ENCODE peak calls at places on chromosomes 2 and 18, in four cellular contexts. Y, N, C and D are unnamed samples. For H3K36me3, the result is how much of the 10 kb centered on the place peaks cover.

GRCh38 chr2:55838653-55839052 is 84.9 kb downstream of the EFEMP1 start:
- DNase-seq in C (no peak), N (no peak), Y (no peak), D (peak)

GRCh38 chr2:238021327-238021726 is 39.5 kb upstream of the SCLY start:
- DNase-seq in Y (no peak), N (no peak), C (no peak), D (peak)

GRCh38 chr2:136117391-136117841 is 533 bp downstream of the CXCR4 start:
- DNase-seq in N (no peak), Y (peak), C (peak), D (peak)

GRCh38 chr2:45178359-45178758 is 169.1 kb upstream of the SIX2 start:
- DNase-seq in Y (no peak), C (no peak), N (no peak), D (peak)

GRCh38 chr2:29966256-29966655 is 44.9 kb upstream of the ALK start:
- DNase-seq in C (no peak), Y (no peak), N (no peak), D (peak)

GRCh38 chr2:1728821-1729220 is 15.5 kb downstream of the PXDN start:
- DNase-seq in N (no peak), C (peak), Y (peak), D (no peak)

GRCh38 chr2:112754562-112754961 is 9.8 kb downstream of the CKAP2L start:
- DNase-seq in Y (no peak), C (no peak), N (no peak), D (no peak)

GRCh38 chr2:65788556-65788955 is 356.2 kb upstream of the SPRED2 start:
- DNase-seq in Y (no peak), C (no peak), N (no peak), D (no peak)

GRCh38 chr2:239561448-239562001 is 160.7 kb upstream of the HDAC4 start:
- DNase-seq in C (peak), N (no peak), Y (no peak), D (no peak)

GRCh38 chr2:166651080-166651675 is 157.1 kb upstream of the SCN7A start:
- DNase-seq in Y (no peak), N (no peak), C (peak), D (no peak)

GRCh38 chr18:29664278-29665021 is 1378.1 kb downstream of the DSC3 start:
- DNase-seq in N (no peak), Y (no peak), C (no peak), D (peak)

GRCh38 chr2:95319481-95320343 is 22.6 kb downstream of the KCNIP3 start:
- DNase-seq in Y (no peak), N (no peak), C (no peak), D (no peak)

GRCh38 chr18:33051397-33051796 is 278.6 kb upstream of the KLHL14 start:
- DNase-seq in Y (no peak), C (peak), N (no peak), D (peak)

GRCh38 chr2:179020156-179020750 is 29.7 kb downstream of the CCDC141 start:
- DNase-seq in N (peak), Y (peak), C (no peak), D (peak)

GRCh38 chr2:154375625-154376020 is 322.9 kb upstream of the KCNJ3 start:
- DNase-seq in C (peak), N (peak), Y (peak), D (peak)

GRCh38 chr2:210660-211059 is 53.2 kb downstream of the SH3YL1 start:
- DNase-seq in C (no peak), N (no peak), Y (no peak), D (peak)

GRCh38 chr2:207143474-207144190 is 22.1 kb downstream of the KLF7 start:
- DNase-seq in Y (peak), N (no peak), C (peak), D (no peak)

GRCh38 chr2:96321230-96322103 is 3.6 kb upstream of the ITPRIPL1 start:
- DNase-seq in C (no peak), Y (peak), N (no peak), D (peak)

GRCh38 chr2:241617431-241618154 is 19.4 kb downstream of the THAP4 start:
- DNase-seq in Y (peak), N (no peak), C (no peak), D (no peak)

GRCh38 chr2:241619602-241620418 is 17.1 kb downstream of the THAP4 start:
- DNase-seq in Y (no peak), N (no peak), C (no peak), D (no peak)

GRCh38 chr2:241618836-241619235 is 18.1 kb downstream of the THAP4 start:
- DNase-seq in N (no peak), Y (no peak), C (no peak), D (no peak)

GRCh38 chr2:241616168-241617125 is 20.5 kb downstream of the THAP4 start:
- DNase-seq in N (no peak), Y (peak), C (no peak), D (no peak)

DNA sequence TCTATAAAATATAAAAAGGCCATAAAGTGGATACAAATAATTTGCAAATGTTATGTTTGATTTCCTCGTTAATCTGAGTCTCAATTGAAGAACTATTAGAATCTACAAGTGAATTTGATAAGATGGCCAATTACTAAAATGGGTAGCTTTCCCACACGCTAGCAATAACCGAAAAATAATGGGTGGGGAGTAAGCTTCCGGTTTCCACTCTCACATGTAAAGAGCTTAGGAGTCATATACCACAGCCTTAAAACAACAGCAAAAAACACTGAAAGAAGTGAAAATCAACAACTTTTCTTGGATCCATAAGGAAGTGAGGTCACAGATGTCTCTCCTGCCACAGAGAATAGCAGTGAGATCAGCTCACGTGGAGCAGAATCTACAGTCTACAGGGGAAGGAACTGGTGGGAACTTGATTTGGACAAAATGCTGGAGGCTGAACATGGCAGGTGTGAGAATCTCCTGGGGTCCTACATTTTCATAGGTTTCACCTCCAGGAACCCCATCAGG is 18.6 kb downstream of the THAP4 start:
- DNase-seq in Y (no peak), C (no peak), N (no peak), D (no peak)
- H3K36me3 ChIP-seq in Y (under half), C (under half), N (under half), D (under half)

GRCh38 chr2:120221616-120222015 is 1.6 kb downstream of the TMEM185B start:
- DNase-seq in N (no peak), Y (no peak), C (no peak), D (no peak)

GRCh38 chr2:120219766-120220165 is 3.4 kb downstream of the TMEM185B start:
- DNase-seq in Y (no peak), N (no peak), C (no peak), D (no peak)

GRCh38 chr2:120222186-120223033 is 790 bp downstream of the TMEM185B start:
- DNase-seq in N (no peak), C (no peak), Y (no peak), D (no peak)

GRCh38 chr2:120219291-120219690 is 3.9 kb downstream of the TMEM185B start:
- DNase-seq in C (no peak), N (no peak), Y (no peak), D (no peak)

GRCh38 chr2:120220756-120221155 is 2.4 kb downstream of the TMEM185B start:
- DNase-seq in N (no peak), Y (no peak), C (no peak), D (no peak)
- H3K4me2 ChIP-seq in N (no peak), Y (no peak), C (peak), D (no peak)

DNA sequence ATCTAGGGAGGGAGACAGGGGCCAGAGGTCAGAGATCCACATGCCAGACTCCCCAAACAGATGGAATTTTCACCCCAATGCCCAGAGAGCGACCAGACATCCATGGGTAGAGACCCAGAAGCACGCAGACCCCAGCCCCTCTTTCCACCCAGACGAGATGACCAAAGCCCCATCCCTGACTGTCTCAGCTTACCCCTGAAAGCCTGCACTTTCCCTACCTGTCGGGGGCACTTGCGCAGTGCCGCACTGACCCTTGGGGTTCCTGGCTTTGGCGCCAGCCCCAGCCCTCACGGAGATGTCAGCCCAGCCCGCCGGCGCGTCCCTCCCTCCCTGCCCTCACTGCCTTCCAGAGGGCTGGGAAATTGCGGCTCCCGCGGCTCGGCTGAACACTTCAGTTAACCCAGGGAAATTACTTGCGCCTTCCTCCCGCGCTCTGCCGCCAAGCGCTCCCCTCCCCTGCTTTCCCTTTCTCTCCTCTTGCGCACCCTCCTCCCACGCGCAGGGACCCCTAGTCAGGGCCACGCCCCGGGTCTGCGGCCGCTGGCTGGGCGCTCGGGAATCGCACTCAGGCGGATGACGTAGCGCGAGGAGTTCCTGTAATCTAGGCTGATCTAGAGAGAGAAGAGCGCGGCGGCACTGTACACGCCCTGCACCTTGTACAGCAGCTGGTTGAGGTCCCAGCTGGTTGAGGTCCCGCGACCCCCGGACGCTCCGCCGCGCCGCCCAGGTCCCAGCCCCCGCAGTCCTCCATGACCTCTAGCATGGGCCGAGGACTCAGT is 12.0 kb downstream of the ALPG start:
- DNase-seq in N (no peak), Y (peak), C (peak), D (peak)
- TF ChIP-seq EZH2 in N (no peak), Y (no peak), C (peak), D (no peak)

GRCh38 chr2:241330616-241330981 is 14.9 kb downstream of the SEPTIN2 start:
- DNase-seq in C (no peak), N (no peak), Y (no peak), D (no peak)
- H3K36me3 ChIP-seq in C (under half), N (under half), Y (under half), D (under half)

GRCh38 chr2:4412637-4413187 is 709.3 kb downstream of the DCDC2C start:
- DNase-seq in N (no peak), Y (no peak), C (no peak), D (no peak)

GRCh38 chr2:4404363-4404762 is 701.0 kb downstream of the DCDC2C start:
- DNase-seq in Y (no peak), C (no peak), N (no peak), D (no peak)

GRCh38 chr2:4408311-4408710 is 704.9 kb downstream of the DCDC2C start:
- DNase-seq in Y (no peak), C (no peak), N (no peak), D (no peak)
- H3K4me2 ChIP-seq in Y (no peak), C (no peak), N (no peak), D (no peak)

DNA sequence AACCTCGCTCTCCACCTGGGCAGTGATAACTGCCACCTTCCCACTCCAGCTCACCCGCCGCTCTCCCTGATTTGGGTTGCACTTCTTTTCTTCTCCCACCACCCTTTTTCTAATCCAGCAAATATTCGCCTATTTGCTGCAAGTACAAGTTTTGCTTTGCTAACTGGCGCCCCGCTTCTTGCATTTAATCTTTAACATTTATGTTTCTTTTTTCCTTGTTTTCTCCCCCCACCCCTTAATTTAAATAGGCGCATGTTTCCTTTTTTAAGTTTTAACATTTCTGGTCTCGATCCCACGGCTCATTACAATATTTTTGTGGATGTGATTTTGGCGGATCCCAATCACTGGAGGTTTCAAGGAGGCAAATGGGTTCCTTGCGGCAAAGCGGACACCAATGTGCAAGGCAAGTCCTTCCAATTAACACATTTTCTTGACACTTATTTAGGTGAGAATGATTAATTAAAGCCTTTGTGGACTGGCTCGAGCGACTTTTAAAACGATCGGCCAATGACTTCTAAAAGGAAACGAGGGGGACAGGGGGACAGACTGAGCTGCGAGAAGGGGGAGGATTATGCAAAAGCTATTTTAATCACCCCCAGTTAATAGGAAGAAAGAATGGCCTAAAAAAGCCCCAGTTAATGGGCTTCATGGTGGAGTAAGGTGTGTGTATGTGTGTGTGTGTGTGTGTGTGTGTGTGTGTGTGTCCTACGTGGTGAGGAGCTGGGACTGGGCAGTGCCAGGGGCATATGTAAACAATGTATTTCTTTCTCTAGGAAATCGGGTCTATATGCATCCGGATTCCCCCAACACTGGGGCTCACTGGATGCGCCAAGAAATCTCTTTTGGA is 1.6 kb downstream of the TBR1 start:
- DNase-seq in Y (no peak), C (no peak), N (no peak), D (no peak)
- TF ChIP-seq EZH2 in Y (peak), C (peak), N (no peak), D (peak)

DNA sequence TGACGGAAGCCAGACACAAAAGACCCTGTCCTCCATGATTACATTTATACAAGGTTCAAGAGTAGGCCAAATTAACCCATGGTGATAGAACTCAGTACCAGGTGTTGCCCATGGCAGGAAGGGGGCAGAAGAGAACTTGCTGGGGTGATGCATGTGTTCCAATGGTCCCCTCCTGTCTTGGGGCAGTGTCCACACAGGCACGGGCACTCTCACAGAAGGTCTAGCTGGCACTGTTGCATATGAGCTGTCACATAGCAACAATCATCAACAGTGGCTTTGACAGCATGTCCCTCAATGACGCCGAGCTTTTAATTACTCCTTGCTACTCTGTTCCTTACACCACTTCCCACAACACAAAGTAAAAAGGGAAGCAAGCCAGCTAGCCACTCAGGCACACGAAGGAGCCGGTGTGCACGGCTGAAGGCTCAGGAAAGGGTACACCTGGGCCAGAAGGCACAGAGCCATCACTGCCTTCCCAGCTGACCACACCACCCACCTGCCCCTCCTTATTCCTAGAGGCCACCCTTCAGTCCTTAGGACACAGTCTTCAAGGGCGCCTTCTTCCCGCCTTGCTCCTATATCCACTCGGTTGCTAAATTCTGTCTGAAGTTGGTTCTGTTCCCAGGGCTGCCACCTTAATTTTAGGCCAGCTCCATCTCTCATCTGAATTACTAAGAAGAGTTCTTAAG is 28.9 kb downstream of the RPL31 start:
- DNase-seq in Y (no peak), C (no peak), N (no peak), D (no peak)
- H3K36me3 ChIP-seq in Y (under half), C (under half), N (under half), D (under half)

GRCh38 chr2:235494716-235495372 is 1.0 kb downstream of the AGAP1 start:
- DNase-seq in Y (peak), N (no peak), C (peak), D (peak)
- H3K4me2 ChIP-seq in Y (peak), N (peak), C (peak), D (peak)

GRCh38 chr2:168559187-168559586 is 103.1 kb downstream of the CERS6 start:
- DNase-seq in C (peak), Y (no peak), N (peak), D (peak)
- TF ChIP-seq EZH2 in C (no peak), Y (no peak), N (no peak), D (no peak)